ENCODE peak calls at places on chromosomes 1 and 21, in seven cellular contexts. M is fibroblast of mammary gland, Z is esophagus squamous epithelium, X is fibroblast of pulmonary artery, F is fibroblast of lung, P is K562, N is astrocyte of the spinal cord. A is an unnamed sample.

GRCh38 chr1:207245124-207245523 is 76.4 kb upstream of the CD55 start:
- DNase-seq in M (no peak), Z (no peak), X (no peak), F (no peak), P (no peak), N (no peak), A (no peak)

GRCh38 chr1:220113136-220113695 is 19.3 kb downstream of the IARS2 start:
- DNase-seq in M (peak), Z (no peak), X (peak), F (no peak), P (peak), N (peak), A (peak)

GRCh38 chr1:46394872-46395465 is 852 bp downstream of the FAAH start:
- DNase-seq in M (no peak), Z (no peak), X (no peak), F (no peak), P (no peak), N (no peak), A (no peak)

GRCh38 chr1:58922302-58923089 is 138.6 kb upstream of the JUN start:
- DNase-seq in M (peak), Z (no peak), X (peak), F (peak), P (no peak), N (peak), A (peak)

GRCh38 chr1:17597651-17598050 is 58.2 kb downstream of the ARHGEF10L start:
- DNase-seq in M (no peak), Z (no peak), X (no peak), F (no peak), P (no peak), N (no peak), A (no peak)

GRCh38 chr1:165816801-165817497 is 10.5 kb upstream of the UCK2 start:
- DNase-seq in M (no peak), Z (no peak), X (no peak), F (no peak), P (peak), N (no peak), A (no peak)

GRCh38 chr1:145711213-145711651 is 4.1 kb upstream of the PDZK1 start:
- DNase-seq in M (no peak), Z (no peak), X (no peak), F (no peak), P (no peak), N (no peak), A (no peak)

GRCh38 chr1:32386993-32387392 is 7.2 kb downstream of the BSDC1 start:
- DNase-seq in M (no peak), Z (no peak), X (no peak), F (no peak), P (no peak), N (no peak), A (no peak)

GRCh38 chr21:37489553-37489952 is 123.0 kb downstream of the DYRK1A start:
- DNase-seq in M (no peak), Z (no peak), X (peak), F (no peak), P (no peak), N (peak), A (peak)

GRCh38 chr1:11262171-11263049 is at the start of gene MTOR:
- DNase-seq in M (peak), Z (peak), X (peak), F (peak), P (peak), N (peak), A (peak)

GRCh38 chr1:26290061-26290415 is 10.2 kb downstream of the SH3BGRL3 start:
- DNase-seq in M (no peak), Z (no peak), X (no peak), F (no peak), P (no peak), N (no peak), A (no peak)

GRCh38 chr1:62068978-62069377 is 125.7 kb upstream of the L1TD1 start:
- DNase-seq in M (peak), Z (no peak), X (peak), F (no peak), P (no peak), N (peak), A (peak)

GRCh38 chr1:225735252-225736149 is 42.1 kb upstream of the SRP9 start:
- DNase-seq in M (peak), Z (no peak), X (peak), F (peak), P (no peak), N (peak), A (peak)

GRCh38 chr1:203668401-203668800 is 41.8 kb downstream of the ATP2B4 start:
- DNase-seq in M (no peak), Z (no peak), X (no peak), F (no peak), P (peak), N (no peak), A (no peak)

GRCh38 chr1:8913457-8913856 is 32.2 kb upstream of the CA6 start:
- DNase-seq in M (no peak), Z (no peak), X (no peak), F (no peak), P (no peak), N (no peak), A (no peak)

GRCh38 chr1:226489718-226490440 is 58.7 kb upstream of the STUM start:
- DNase-seq in M (no peak), Z (no peak), X (no peak), F (no peak), P (no peak), N (no peak), A (no peak)

GRCh38 chr1:223713546-223714420 is 1.4 kb downstream of the CAPN2 start:
- DNase-seq in M (no peak), Z (no peak), X (peak), F (no peak), P (peak), N (no peak), A (no peak)

GRCh38 chr1:223714421-223714724 is 2.0 kb downstream of the CAPN2 start:
- DNase-seq in M (no peak), Z (no peak), X (no peak), F (no peak), P (no peak), N (no peak), A (no peak)

GRCh38 chr1:223711838-223712183 is 528 bp upstream of the CAPN2 start:
- DNase-seq in M (no peak), Z (no peak), X (no peak), F (no peak), P (no peak), N (no peak), A (no peak)

GRCh38 chr1:223712184-223712855 is at the start of gene CAPN2:
- DNase-seq in M (peak), Z (no peak), X (peak), F (peak), P (peak), N (peak), A (peak)

GRCh38 chr1:223712856-223713494 is 636 bp downstream of the CAPN2 start:
- DNase-seq in M (no peak), Z (no peak), X (peak), F (no peak), P (peak), N (no peak), A (no peak)
- TF ChIP-seq CTCF in M (no peak), Z (no peak), X (no peak), F (no peak), P (no peak), N (no peak), A (no peak)

GRCh38 chr21:46151989-46152938 is 3.1 kb downstream of the FTCD start:
- DNase-seq in M (no peak), Z (no peak), X (no peak), F (no peak), P (no peak), N (no peak), A (no peak)
- H3K4me3 ChIP-seq in M (no peak), Z (no peak), X (no peak), F (no peak), P (no peak), N (no peak), A (no peak)

GRCh38 chr21:25639167-25639921 is at the start of gene JAM2:
- DNase-seq in M (no peak), Z (no peak), X (peak), F (peak), P (peak), N (peak), A (peak)
- TF ChIP-seq CTCF in M (no peak), Z (no peak), X (peak), F (peak), P (no peak), N (peak), A (peak)

DNA sequence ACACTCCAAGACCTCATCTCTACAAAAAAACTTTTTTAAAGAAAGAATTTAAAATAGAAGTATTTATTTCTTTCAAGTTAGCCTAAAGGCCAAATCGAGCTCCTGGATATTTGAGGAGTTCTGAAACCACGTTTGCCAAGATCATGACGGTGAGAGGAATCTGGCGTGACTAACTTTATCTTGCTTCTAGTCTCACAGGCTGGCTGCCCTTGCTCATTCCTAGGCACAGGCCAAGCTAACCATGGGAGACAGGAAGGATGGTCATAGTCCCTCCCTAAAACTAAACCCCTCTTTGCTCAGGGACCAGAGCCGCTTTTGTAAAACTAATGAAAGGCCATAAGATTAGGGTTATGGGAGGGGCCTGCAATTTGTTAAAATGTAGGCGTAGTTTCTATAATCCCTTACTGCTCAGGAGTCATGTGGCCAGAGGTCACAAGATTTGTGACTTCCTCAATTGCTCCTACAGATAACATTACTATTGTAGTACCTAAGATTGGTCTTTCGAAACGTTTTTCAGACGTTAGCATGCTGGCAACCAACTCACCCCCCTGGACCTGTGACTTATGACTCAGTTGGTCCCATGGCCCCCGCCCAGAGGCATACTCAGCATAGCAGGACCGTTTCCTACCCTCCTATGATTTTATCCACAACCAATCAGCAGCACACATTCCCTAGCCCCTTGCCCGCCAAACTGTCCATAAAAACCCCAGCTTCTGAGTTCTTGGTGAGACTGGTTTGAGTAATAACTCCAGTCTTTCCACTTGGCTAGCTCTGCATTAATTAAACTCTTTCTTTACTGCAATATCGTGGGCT is 425.0 kb downstream of the SMYD3 start:
- DNase-seq in M (no peak), Z (no peak), X (no peak), F (no peak), P (no peak), N (no peak), A (no peak)
- H3K4me3 ChIP-seq in M (no peak), Z (no peak), X (no peak), F (no peak), P (no peak), N (no peak), A (no peak)

GRCh38 chr1:187928288-187928687 is 1099.5 kb downstream of the PLA2G4A start:
- DNase-seq in M (peak), Z (no peak), X (peak), F (peak), P (no peak), N (peak), A (peak)
- TF ChIP-seq CTCF in M (peak), Z (no peak), X (peak), F (peak), P (no peak), N (peak), A (peak)

GRCh38 chr21:33802458-33802857 is 113.1 kb downstream of the ATP5PO start:
- DNase-seq in M (no peak), Z (no peak), X (peak), F (no peak), P (no peak), N (no peak), A (no peak)
- H3K4me3 ChIP-seq in M (no peak), Z (no peak), X (no peak), F (no peak), P (no peak), N (no peak), A (no peak)

GRCh38 chr1:169928438-169929209 is 34.9 kb upstream of the SCYL3 start:
- DNase-seq in M (peak), Z (no peak), X (peak), F (peak), P (peak), N (peak), A (peak)
- TF ChIP-seq CTCF in M (peak), Z (peak), X (peak), F (peak), P (peak), N (peak), A (peak)